ENCODE peak calls at places on chromosomes 5 and 9, in six cellular contexts. One of them, this sample, is unnamed.

GRCh38 chr9:123335227-123335985 is 20.6 kb upstream of the CRB2 start:
- DNase-seq in lung: peak
- DNase-seq in psoas muscle: no peak
- DNase-seq in aorta: no peak
- DNase-seq in right lobe of liver: no peak
- DNase-seq in cardiac muscle cell: peak
- DNase-seq in this sample: peak

GRCh38 chr5:143650296-143650695 is 161.7 kb upstream of the HMHB1 start:
- DNase-seq in lung: no peak
- DNase-seq in right lobe of liver: no peak
- DNase-seq in aorta: no peak
- DNase-seq in cardiac muscle cell: no peak
- DNase-seq in psoas muscle: no peak
- DNase-seq in this sample: peak

GRCh38 chr9:121645003-121645402 is 6.4 kb upstream of the DAB2IP start:
- DNase-seq in aorta: no peak
- DNase-seq in cardiac muscle cell: no peak
- DNase-seq in psoas muscle: no peak
- DNase-seq in right lobe of liver: no peak
- DNase-seq in lung: no peak
- DNase-seq in this sample: no peak

GRCh38 chr9:98146101-98146991 is 27.3 kb upstream of the TRIM14 start:
- DNase-seq in right lobe of liver: peak
- DNase-seq in lung: peak
- DNase-seq in aorta: no peak
- DNase-seq in cardiac muscle cell: peak
- DNase-seq in psoas muscle: no peak
- DNase-seq in this sample: no peak

GRCh38 chr5:126002222-126002897 is 420.8 kb upstream of the GRAMD2B start:
- DNase-seq in cardiac muscle cell: peak
- DNase-seq in psoas muscle: peak
- DNase-seq in aorta: peak
- DNase-seq in right lobe of liver: no peak
- DNase-seq in lung: peak
- DNase-seq in this sample: no peak

GRCh38 chr5:160133071-160133917 is 14.0 kb upstream of the PWWP2A start:
- DNase-seq in psoas muscle: no peak
- DNase-seq in cardiac muscle cell: peak
- DNase-seq in aorta: peak
- DNase-seq in lung: peak
- DNase-seq in right lobe of liver: no peak
- DNase-seq in this sample: no peak

GRCh38 chr5:14383923-14384322 is 197.7 kb upstream of the OTULINL start:
- DNase-seq in aorta: no peak
- DNase-seq in psoas muscle: no peak
- DNase-seq in right lobe of liver: no peak
- DNase-seq in lung: no peak
- DNase-seq in cardiac muscle cell: no peak
- DNase-seq in this sample: no peak

GRCh38 chr5:143064661-143065060 is 294.5 kb downstream of the ARHGAP26 start:
- DNase-seq in right lobe of liver: no peak
- DNase-seq in cardiac muscle cell: peak
- DNase-seq in psoas muscle: no peak
- DNase-seq in lung: no peak
- DNase-seq in aorta: no peak
- DNase-seq in this sample: no peak

GRCh38 chr5:149221326-149221725 is 50.3 kb upstream of the AFAP1L1 start:
- DNase-seq in psoas muscle: no peak
- DNase-seq in cardiac muscle cell: peak
- DNase-seq in right lobe of liver: no peak
- DNase-seq in aorta: no peak
- DNase-seq in lung: no peak
- DNase-seq in this sample: no peak

GRCh38 chr5:104977530-104977929 is 1414.9 kb upstream of the NUDT12 start:
- DNase-seq in lung: no peak
- DNase-seq in cardiac muscle cell: no peak
- DNase-seq in psoas muscle: no peak
- DNase-seq in right lobe of liver: no peak
- DNase-seq in aorta: no peak
- DNase-seq in this sample: no peak

GRCh38 chr5:74034738-74035137 is 408.7 kb downstream of the ARHGEF28 start:
- DNase-seq in psoas muscle: no peak
- DNase-seq in lung: no peak
- DNase-seq in cardiac muscle cell: peak
- DNase-seq in right lobe of liver: no peak
- DNase-seq in aorta: no peak
- DNase-seq in this sample: peak

GRCh38 chr5:616342-617039 is 4.4 kb downstream of the CEP72 start:
- DNase-seq in right lobe of liver: peak
- DNase-seq in lung: no peak
- DNase-seq in psoas muscle: peak
- DNase-seq in aorta: peak
- DNase-seq in cardiac muscle cell: peak
- DNase-seq in this sample: no peak

GRCh38 chr5:170327802-170328201 is 30.2 kb upstream of the LCP2 start:
- DNase-seq in aorta: no peak
- DNase-seq in lung: no peak
- DNase-seq in psoas muscle: no peak
- DNase-seq in cardiac muscle cell: no peak
- DNase-seq in right lobe of liver: no peak
- DNase-seq in this sample: no peak

GRCh38 chr5:157998021-157998504 is 139.1 kb upstream of the CLINT1 start:
- DNase-seq in cardiac muscle cell: peak
- DNase-seq in psoas muscle: no peak
- DNase-seq in right lobe of liver: no peak
- DNase-seq in lung: no peak
- DNase-seq in aorta: no peak
- DNase-seq in this sample: no peak

GRCh38 chr9:90107864-90108263 is 503.1 kb downstream of the GADD45G start:
- DNase-seq in cardiac muscle cell: no peak
- DNase-seq in lung: no peak
- DNase-seq in psoas muscle: no peak
- DNase-seq in right lobe of liver: no peak
- DNase-seq in aorta: no peak
- DNase-seq in this sample: no peak

GRCh38 chr9:133951265-133951664 is 40.9 kb downstream of the VAV2 start:
- DNase-seq in aorta: peak
- DNase-seq in right lobe of liver: peak
- DNase-seq in cardiac muscle cell: no peak
- DNase-seq in psoas muscle: peak
- DNase-seq in lung: no peak
- DNase-seq in this sample: no peak

GRCh38 chr5:168350315-168350714 is 58.9 kb downstream of the WWC1 start:
- DNase-seq in cardiac muscle cell: no peak
- DNase-seq in right lobe of liver: peak
- DNase-seq in psoas muscle: no peak
- DNase-seq in aorta: no peak
- DNase-seq in lung: no peak
- DNase-seq in this sample: no peak

GRCh38 chr5:177404641-177405134 is 4.2 kb upstream of the PFN3 start:
- DNase-seq in psoas muscle: no peak
- DNase-seq in aorta: no peak
- DNase-seq in right lobe of liver: no peak
- DNase-seq in cardiac muscle cell: no peak
- DNase-seq in lung: no peak
- DNase-seq in this sample: no peak

GRCh38 chr9:132545578-132545977 is 36.8 kb upstream of the BARHL1 start:
- DNase-seq in aorta: peak
- DNase-seq in lung: no peak
- DNase-seq in cardiac muscle cell: no peak
- DNase-seq in right lobe of liver: no peak
- DNase-seq in psoas muscle: peak
- DNase-seq in this sample: no peak

GRCh38 chr9:89603629-89604462 is 966 bp upstream of the GADD45G start:
- DNase-seq in lung: peak
- DNase-seq in aorta: peak
- DNase-seq in psoas muscle: peak
- DNase-seq in right lobe of liver: peak
- DNase-seq in cardiac muscle cell: peak
- DNase-seq in this sample: peak

GRCh38 chr5:79287907-79288306 is 52.0 kb downstream of the JMY start:
- DNase-seq in aorta: no peak
- DNase-seq in lung: no peak
- DNase-seq in psoas muscle: no peak
- DNase-seq in cardiac muscle cell: no peak
- DNase-seq in right lobe of liver: no peak
- DNase-seq in this sample: no peak

GRCh38 chr9:76987594-76988200 is 31.8 kb upstream of the FOXB2 start:
- DNase-seq in cardiac muscle cell: peak
- DNase-seq in right lobe of liver: no peak
- DNase-seq in aorta: no peak
- DNase-seq in psoas muscle: no peak
- DNase-seq in lung: no peak
- DNase-seq in this sample: no peak

GRCh38 chr9:122402403-122403268 is 31.8 kb downstream of the PTGS1 start:
- DNase-seq in right lobe of liver: no peak
- DNase-seq in psoas muscle: no peak
- DNase-seq in aorta: no peak
- DNase-seq in cardiac muscle cell: peak
- DNase-seq in lung: no peak
- DNase-seq in this sample: no peak

GRCh38 chr5:113520429-113520828 is 6.9 kb downstream of the YTHDC2 start:
- DNase-seq in lung: no peak
- DNase-seq in cardiac muscle cell: no peak
- DNase-seq in aorta: no peak
- DNase-seq in psoas muscle: no peak
- DNase-seq in right lobe of liver: no peak
- DNase-seq in this sample: no peak

GRCh38 chr9:105151686-105151995 is 92.8 kb upstream of the SLC44A1 start:
- DNase-seq in cardiac muscle cell: no peak
- DNase-seq in right lobe of liver: no peak
- DNase-seq in lung: no peak
- DNase-seq in psoas muscle: no peak
- DNase-seq in aorta: no peak
- DNase-seq in this sample: no peak

GRCh38 chr9:97749928-97750327 is 52.8 kb upstream of the XPA start:
- DNase-seq in aorta: no peak
- DNase-seq in psoas muscle: no peak
- DNase-seq in lung: no peak
- DNase-seq in cardiac muscle cell: no peak
- DNase-seq in right lobe of liver: no peak
- DNase-seq in this sample: no peak

GRCh38 chr5:150137168-150137957 is 18.3 kb downstream of the PDGFRB start:
- DNase-seq in aorta: no peak
- DNase-seq in right lobe of liver: peak
- DNase-seq in cardiac muscle cell: peak
- DNase-seq in lung: no peak
- DNase-seq in psoas muscle: no peak
- DNase-seq in this sample: no peak

GRCh38 chr5:54774281-54775171 is 210.9 kb downstream of the ESM1 start:
- DNase-seq in right lobe of liver: no peak
- DNase-seq in aorta: peak
- DNase-seq in lung: peak
- DNase-seq in cardiac muscle cell: peak
- DNase-seq in psoas muscle: peak
- DNase-seq in this sample: no peak

DNA sequence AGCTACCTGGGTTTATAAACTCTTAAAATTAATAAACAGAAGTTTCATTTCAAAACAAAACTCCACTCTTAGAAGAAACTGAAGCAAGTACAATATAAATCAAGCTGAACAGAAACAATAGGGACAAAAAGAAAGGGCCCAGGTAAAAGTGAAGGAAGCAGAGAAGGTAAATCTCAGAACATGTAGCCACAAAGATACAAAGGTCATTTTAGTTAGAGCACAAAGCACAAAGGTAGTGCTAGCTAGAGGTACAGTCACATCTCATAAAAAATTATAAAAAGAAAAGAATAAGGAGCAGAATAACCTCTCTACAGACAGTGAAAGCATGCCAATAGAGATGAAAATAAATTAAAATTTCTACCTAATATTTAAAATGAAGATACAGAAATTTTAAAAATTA is 90.4 kb upstream of the C5orf63 start:
- DNase-seq in aorta: no peak
- DNase-seq in psoas muscle: no peak
- DNase-seq in cardiac muscle cell: no peak
- DNase-seq in right lobe of liver: no peak
- DNase-seq in lung: no peak
- DNase-seq in this sample: no peak
- H3K27ac ChIP-seq in aorta: no peak
- H3K27ac ChIP-seq in psoas muscle: no peak
- H3K27ac ChIP-seq in cardiac muscle cell: no peak
- H3K27ac ChIP-seq in right lobe of liver: no peak
- H3K27ac ChIP-seq in lung: no peak
- H3K27ac ChIP-seq in this sample: no peak

GRCh38 chr9:81686614-81687520 is 2.5 kb downstream of the TLE1 start:
- DNase-seq in lung: peak
- DNase-seq in aorta: peak
- DNase-seq in cardiac muscle cell: peak
- DNase-seq in right lobe of liver: peak
- DNase-seq in psoas muscle: peak
- DNase-seq in this sample: peak
- H3K27ac ChIP-seq in lung: peak
- H3K27ac ChIP-seq in aorta: peak
- H3K27ac ChIP-seq in cardiac muscle cell: no peak
- H3K27ac ChIP-seq in right lobe of liver: peak
- H3K27ac ChIP-seq in psoas muscle: peak
- H3K27ac ChIP-seq in this sample: peak

GRCh38 chr9:96089425-96089824 is 212.6 kb downstream of the HSD17B3 start:
- DNase-seq in lung: no peak
- DNase-seq in right lobe of liver: no peak
- DNase-seq in cardiac muscle cell: no peak
- DNase-seq in psoas muscle: no peak
- DNase-seq in aorta: no peak
- DNase-seq in this sample: no peak
- H3K27ac ChIP-seq in lung: no peak
- H3K27ac ChIP-seq in right lobe of liver: no peak
- H3K27ac ChIP-seq in cardiac muscle cell: no peak
- H3K27ac ChIP-seq in psoas muscle: no peak
- H3K27ac ChIP-seq in aorta: no peak
- H3K27ac ChIP-seq in this sample: no peak

DNA sequence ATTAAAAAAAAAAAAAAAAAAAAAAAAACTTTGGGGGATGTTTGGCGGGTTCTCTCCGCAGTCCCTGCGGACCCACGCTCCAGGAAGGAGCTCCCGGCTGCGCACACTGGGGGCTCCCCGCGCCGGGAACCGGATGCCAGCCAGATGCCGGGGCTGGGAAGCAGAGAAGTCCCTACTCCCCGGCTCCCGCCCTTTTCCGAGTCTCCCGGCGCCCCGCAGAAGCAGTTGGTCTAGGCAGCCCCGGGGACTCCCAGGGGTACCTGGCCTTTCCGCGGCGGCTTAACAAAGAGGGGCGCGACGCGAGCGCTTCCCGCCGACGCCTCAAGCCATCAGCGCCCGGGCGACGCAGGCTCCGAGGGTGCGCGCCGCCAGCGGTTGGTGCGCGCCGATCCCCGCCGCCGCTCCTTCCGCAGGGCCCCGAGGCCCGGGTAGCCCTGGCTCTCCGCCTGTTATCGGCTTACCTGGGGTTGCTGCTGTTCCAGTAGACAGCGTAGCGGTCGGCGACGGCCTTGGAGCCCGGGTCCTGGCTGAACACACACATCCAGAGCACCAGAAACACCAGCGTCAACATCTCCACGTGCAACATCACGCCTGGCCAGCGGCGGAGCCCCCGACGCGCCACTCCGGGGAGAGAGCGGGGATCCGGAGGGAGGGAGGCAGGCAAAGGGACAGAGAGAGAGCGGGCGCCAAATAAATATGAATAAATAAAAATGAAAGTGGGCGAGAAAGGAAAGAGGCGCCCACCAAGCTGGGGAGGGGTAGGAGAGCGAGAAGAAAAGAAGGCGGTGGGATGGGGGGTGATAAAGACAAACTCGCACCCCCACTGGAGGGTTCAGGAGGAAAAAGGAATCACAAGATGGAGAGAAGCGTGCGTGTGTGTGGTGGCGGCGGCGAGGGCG is 460 bp downstream of the EFNA5 start:
- DNase-seq in lung: peak
- DNase-seq in aorta: peak
- DNase-seq in right lobe of liver: peak
- DNase-seq in cardiac muscle cell: peak
- DNase-seq in psoas muscle: peak
- DNase-seq in this sample: no peak
- H3K27ac ChIP-seq in lung: peak
- H3K27ac ChIP-seq in aorta: no peak
- H3K27ac ChIP-seq in right lobe of liver: no peak
- H3K27ac ChIP-seq in cardiac muscle cell: no peak
- H3K27ac ChIP-seq in psoas muscle: no peak
- H3K27ac ChIP-seq in this sample: peak